ENCODE peak calls at places on chromosomes 7 and 10, in five cellular contexts. H, B, E, N and V are unnamed samples.

GRCh38 chr7:873367-874002 is 2.9 kb upstream of the GET4 start:
- DNase-seq in N (no peak), B (peak), H (peak), E (peak), V (peak)

GRCh38 chr10:110852255-110852896 is 19.4 kb upstream of the PDCD4 start:
- DNase-seq in E (peak), N (no peak), H (no peak), B (peak), V (no peak)

GRCh38 chr7:33781796-33782195 is 123.5 kb upstream of the BMPER start:
- DNase-seq in H (no peak), E (no peak), B (no peak), N (no peak), V (no peak)

GRCh38 chr10:24568042-24568441 is 155.6 kb downstream of the ARHGAP21 start:
- DNase-seq in E (no peak), B (no peak), N (no peak), H (no peak), V (no peak)

GRCh38 chr10:3136763-3137611 is 35.6 kb downstream of the PITRM1 start:
- DNase-seq in B (no peak), H (no peak), E (peak), N (no peak), V (no peak)

GRCh38 chr10:131733596-131733995 is 167.2 kb upstream of the PPP2R2D start:
- DNase-seq in E (no peak), H (no peak), B (no peak), N (no peak), V (no peak)

GRCh38 chr7:79293655-79294142 is 159.8 kb downstream of the MAGI2 start:
- DNase-seq in E (no peak), B (peak), N (no peak), H (no peak), V (no peak)

GRCh38 chr7:64997927-64998391 is 7.1 kb upstream of the ZNF117 start:
- DNase-seq in H (no peak), N (no peak), B (peak), E (no peak), V (no peak)

GRCh38 chr10:79070091-79070610 is 1.4 kb downstream of the ZMIZ1 start:
- DNase-seq in E (no peak), B (no peak), H (no peak), N (no peak), V (no peak)

GRCh38 chr7:154568346-154568745 is 434.6 kb downstream of the PAXIP1 start:
- DNase-seq in E (no peak), H (no peak), N (no peak), B (no peak), V (no peak)

GRCh38 chr7:68246189-68246633 is 1249.6 kb downstream of the TYW1 start:
- DNase-seq in H (no peak), E (no peak), B (no peak), N (peak), V (no peak)

GRCh38 chr7:47724335-47724982 is 142.5 kb upstream of the TNS3 start:
- DNase-seq in N (no peak), B (peak), H (no peak), E (no peak), V (no peak)

GRCh38 chr10:31659665-31660064 is 269.0 kb downstream of the ARHGAP12 start:
- DNase-seq in E (no peak), H (no peak), N (no peak), B (no peak), V (no peak)

GRCh38 chr7:157495594-157495993 is 158.8 kb downstream of the DNAJB6 start:
- DNase-seq in B (no peak), N (no peak), H (no peak), E (no peak), V (no peak)

GRCh38 chr10:127991543-127992255 is 84.8 kb downstream of the PTPRE start:
- DNase-seq in H (no peak), E (no peak), B (no peak), N (no peak), V (no peak)

GRCh38 chr10:92290076-92290836 is 622 bp downstream of the CPEB3 start:
- DNase-seq in B (peak), H (no peak), E (peak), N (no peak), V (peak)

GRCh38 chr7:98569606-98570337 is 47.3 kb upstream of the NPTX2 start:
- DNase-seq in B (no peak), H (peak), N (peak), E (peak), V (no peak)

GRCh38 chr10:124906551-124907001 is 35.3 kb upstream of the ZRANB1 start:
- DNase-seq in B (peak), H (no peak), N (no peak), E (no peak), V (no peak)

GRCh38 chr7:29987083-29987482 is 2.5 kb downstream of the SCRN1 start:
- DNase-seq in B (no peak), E (no peak), N (no peak), H (no peak), V (no peak)

GRCh38 chr10:133080683-133081040 is 7.1 kb upstream of the ADGRA1 start:
- DNase-seq in E (no peak), N (no peak), H (no peak), B (no peak), V (no peak)

DNA sequence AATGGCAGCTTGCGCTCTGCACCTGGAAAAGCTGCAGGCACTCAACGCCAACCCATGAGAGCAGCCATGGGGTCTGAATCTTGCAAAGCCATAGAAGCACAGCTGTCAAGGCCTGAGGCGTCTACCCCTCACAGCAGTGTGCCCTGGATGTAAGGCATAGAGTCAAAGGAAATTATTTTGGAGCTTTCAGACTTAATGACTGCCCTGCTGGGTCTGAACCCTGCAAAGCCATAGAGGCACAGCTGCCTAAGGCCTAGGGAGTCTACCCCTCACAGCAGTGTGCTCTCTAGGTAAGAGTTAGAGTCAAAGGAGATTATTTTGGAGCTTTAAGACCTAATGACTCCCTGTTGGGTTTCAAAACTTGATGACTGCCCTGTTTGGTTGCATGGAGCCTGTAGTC is 706.9 kb upstream of the VSTM2A start:
- DNase-seq in B (no peak), N (no peak), H (no peak), E (no peak), V (no peak)
- H3K27ac ChIP-seq in B (no peak), N (no peak), H (no peak), E (no peak), V (no peak)

GRCh38 chr7:28623863-28624262 is 211.5 kb downstream of the CREB5 start:
- DNase-seq in H (no peak), N (no peak), B (no peak), E (no peak), V (no peak)
- H3K27ac ChIP-seq in H (no peak), N (no peak), B (no peak), E (no peak), V (no peak)

GRCh38 chr7:129702761-129703338 is 91.3 kb downstream of the NRF1 start:
- DNase-seq in E (no peak), N (no peak), B (no peak), H (no peak), V (no peak)
- H3K27ac ChIP-seq in E (no peak), N (no peak), B (no peak), H (no peak), V (no peak)

GRCh38 chr7:140541176-140541512 is 61.8 kb upstream of the MKRN1 start:
- DNase-seq in B (no peak), E (no peak), N (no peak), H (no peak), V (no peak)
- H3K27ac ChIP-seq in B (peak), E (peak), N (no peak), H (no peak), V (no peak)

GRCh38 chr7:90625051-90625450 is 28.9 kb downstream of the CDK14 start:
- DNase-seq in H (no peak), E (no peak), B (no peak), N (no peak), V (no peak)
- H3K27ac ChIP-seq in H (no peak), E (peak), B (peak), N (no peak), V (no peak)